ENCODE peak calls at places on chromosome 20, in seven cellular contexts. Y, D, Q, R, J, S and A are unnamed samples.

GRCh38 chr20:57250607-57251343 is 15.7 kb downstream of the BMP7 start:
- DNase-seq in R (no peak), S (no peak), D (no peak), Q (no peak), J (peak), Y (no peak), A (no peak)

GRCh38 chr20:62918137-62918536 is 8.2 kb downstream of the DIDO1 start:
- DNase-seq in J (peak), R (no peak), Q (no peak), Y (no peak), D (no peak), S (no peak), A (no peak)

GRCh38 chr20:33783256-33783655 is 27.9 kb upstream of the CHMP4B start:
- DNase-seq in Y (no peak), J (no peak), S (no peak), Q (no peak), R (no peak), D (no peak), A (no peak)

GRCh38 chr20:37179671-37180524 is 550 bp upstream of the MROH8 start:
- DNase-seq in J (no peak), R (peak), Q (no peak), S (no peak), D (peak), Y (no peak), A (peak)

GRCh38 chr20:24366605-24367004 is 102.8 kb upstream of the SYNDIG1 start:
- DNase-seq in Q (no peak), D (no peak), S (no peak), R (no peak), Y (no peak), J (no peak), A (no peak)

GRCh38 chr20:63454729-63455567 is 17.5 kb downstream of the KCNQ2 start:
- DNase-seq in J (no peak), Y (no peak), D (no peak), Q (no peak), R (no peak), S (no peak), A (no peak)

GRCh38 chr20:9087531-9088217 is 18.8 kb downstream of the PLCB4 start:
- DNase-seq in S (no peak), J (no peak), Q (no peak), R (no peak), D (no peak), Y (no peak), A (no peak)

GRCh38 chr20:58986968-58987517 is 6.0 kb downstream of the NELFCD start:
- DNase-seq in D (no peak), Q (no peak), Y (no peak), S (no peak), R (no peak), J (no peak), A (no peak)

GRCh38 chr20:62772994-62773858 is 23.0 kb upstream of the MRGBP start:
- DNase-seq in J (no peak), D (peak), Q (no peak), R (no peak), Y (no peak), S (no peak), A (peak)

GRCh38 chr20:38218566-38218885 is 42.0 kb downstream of the KIAA1755 start:
- DNase-seq in Q (no peak), Y (no peak), R (no peak), J (no peak), D (no peak), S (no peak), A (no peak)

GRCh38 chr20:63215101-63216040 is 560 bp downstream of the YTHDF1 start:
- DNase-seq in S (no peak), Q (peak), D (peak), Y (no peak), R (peak), J (peak), A (peak)

GRCh38 chr20:4962257-4962855 is 39.0 kb downstream of the SLC23A2 start:
- DNase-seq in J (peak), S (no peak), Y (no peak), R (no peak), D (no peak), Q (no peak), A (no peak)

GRCh38 chr20:59010321-59010994 is 3.4 kb upstream of the CTSZ start:
- DNase-seq in R (no peak), J (no peak), D (peak), S (peak), Y (no peak), Q (no peak), A (peak)

GRCh38 chr20:57930328-57930727 is 220.5 kb upstream of the PMEPA1 start:
- DNase-seq in R (no peak), Y (no peak), D (no peak), Q (no peak), J (no peak), S (no peak), A (no peak)

GRCh38 chr20:49318430-49319203 is 40.8 kb upstream of the ZNFX1 start:
- DNase-seq in S (no peak), D (no peak), J (peak), R (no peak), Q (peak), Y (no peak), A (no peak)

GRCh38 chr20:53735536-53736050 is 142.0 kb upstream of the ZNF217 start:
- DNase-seq in J (no peak), D (peak), S (no peak), Q (peak), Y (no peak), R (peak), A (peak)

GRCh38 chr20:57071283-57071701 is 195.1 kb downstream of the BMP7 start:
- DNase-seq in J (no peak), S (no peak), Q (peak), Y (no peak), R (peak), D (peak), A (no peak)

GRCh38 chr20:7147220-7147601 is 379.7 kb downstream of the BMP2 start:
- DNase-seq in R (no peak), S (no peak), D (no peak), Q (no peak), Y (no peak), J (no peak), A (no peak)
- H3K27ac ChIP-seq in R (no peak), S (no peak), D (no peak), Q (no peak), Y (no peak), J (no peak), A (no peak)

GRCh38 chr20:46401478-46401860 is 4.9 kb downstream of the ELMO2 start:
- DNase-seq in S (no peak), J (peak), R (peak), Y (no peak), D (no peak), Q (no peak), A (no peak)
- H3K27ac ChIP-seq in S (peak), J (no peak), R (no peak), Y (peak), D (no peak), Q (no peak), A (no peak)

GRCh38 chr20:44646641-44647274 is 4.7 kb downstream of the ADA start:
- DNase-seq in J (peak), Q (no peak), D (peak), Y (no peak), S (no peak), R (peak), A (no peak)

GRCh38 chr20:44649976-44650375 is 1.5 kb downstream of the ADA start:
- DNase-seq in J (peak), S (no peak), D (no peak), Q (no peak), R (no peak), Y (no peak), A (no peak)

GRCh38 chr20:44648579-44648978 is 2.9 kb downstream of the ADA start:
- DNase-seq in J (peak), D (no peak), S (no peak), Y (no peak), R (no peak), Q (peak), A (no peak)

GRCh38 chr20:44646023-44646640 is 5.4 kb downstream of the ADA start:
- DNase-seq in R (peak), S (no peak), Y (no peak), Q (no peak), D (no peak), J (peak), A (no peak)

DNA sequence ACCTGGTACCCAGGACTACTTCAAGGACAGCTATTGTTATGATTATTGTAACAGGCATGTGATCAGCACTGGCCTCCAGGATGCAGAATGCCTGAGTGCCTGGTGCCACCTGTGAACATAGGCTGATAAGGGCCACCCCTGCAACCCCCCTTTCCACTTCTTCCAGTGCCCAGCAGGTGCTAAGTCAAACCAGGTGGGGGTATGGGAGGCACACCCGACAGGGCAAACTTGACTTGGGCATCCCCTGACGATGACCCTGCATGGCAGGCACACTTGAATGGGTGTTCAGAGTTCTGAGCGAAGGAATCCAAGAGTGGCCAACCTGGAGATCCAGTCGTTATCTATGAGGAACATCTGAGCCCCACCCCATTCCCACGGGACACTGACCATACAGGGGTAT is 3.4 kb downstream of the ADA start:
- DNase-seq in J (peak), Q (no peak), D (no peak), Y (no peak), R (no peak), S (no peak), A (no peak)
- H3K27ac ChIP-seq in J (peak), Q (no peak), D (peak), Y (no peak), R (no peak), S (no peak), A (no peak)

GRCh38 chr20:1324598-1325172 is 4.3 kb downstream of the SDCBP2 start:
- DNase-seq in Q (no peak), S (no peak), Y (no peak), D (no peak), J (no peak), R (peak), A (no peak)
- H3K27ac ChIP-seq in Q (no peak), S (peak), Y (peak), D (peak), J (peak), R (peak), A (peak)

GRCh38 chr20:11159728-11160127 is 485.9 kb upstream of the JAG1 start:
- DNase-seq in Q (peak), R (peak), S (no peak), J (no peak), Y (no peak), D (no peak), A (peak)
- H3K27ac ChIP-seq in Q (peak), R (no peak), S (peak), J (no peak), Y (peak), D (no peak), A (peak)

DNA sequence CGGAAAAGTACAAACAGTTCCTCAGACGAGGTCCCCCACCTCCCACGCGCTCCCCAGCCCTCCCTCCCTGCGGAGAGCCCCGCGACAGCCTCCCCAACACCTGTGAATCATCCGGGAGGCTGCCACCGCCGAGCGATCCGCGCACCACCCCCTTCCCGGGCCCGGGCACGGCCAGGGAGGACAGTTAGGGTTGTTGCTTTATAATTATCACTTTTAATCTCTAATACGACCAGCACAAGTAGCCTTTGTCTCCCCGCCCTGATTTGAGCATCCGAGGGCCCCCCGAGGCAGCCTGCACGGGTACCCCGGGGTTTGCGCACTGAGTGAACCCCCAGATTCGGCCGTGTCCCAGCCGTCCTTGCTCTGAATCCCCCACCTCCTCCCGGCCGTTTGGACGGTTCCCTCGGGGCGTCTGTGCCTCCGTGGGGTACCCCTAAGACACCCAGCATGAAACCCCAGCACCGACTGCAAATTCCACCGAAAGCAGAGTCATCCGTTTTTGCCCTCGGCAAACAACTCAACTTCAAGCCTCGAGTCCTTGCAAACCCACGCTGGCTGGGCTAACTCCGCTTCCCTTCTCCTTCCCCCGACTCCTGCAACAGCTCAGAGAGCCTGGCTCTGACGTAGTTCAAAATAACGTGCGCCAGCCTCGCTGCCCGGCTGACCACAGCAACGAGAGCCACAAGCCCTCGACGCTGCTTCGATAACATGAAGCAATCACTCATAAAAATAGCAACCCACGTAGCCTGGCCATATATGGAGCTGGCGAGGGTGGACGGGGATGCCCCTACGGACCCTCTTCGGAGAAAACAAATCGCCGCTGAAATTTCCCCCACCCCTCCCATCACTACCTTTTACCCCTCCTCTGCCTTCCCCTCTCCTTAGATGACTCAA is 866 bp upstream of the SNAP25 start:
- DNase-seq in D (peak), R (peak), Y (no peak), Q (peak), J (no peak), S (peak), A (peak)
- H3K27ac ChIP-seq in D (no peak), R (peak), Y (no peak), Q (peak), J (no peak), S (peak), A (no peak)